ENCODE peak calls at places on chromosomes 7 and 10, in four cellular contexts. X, O, L and T are unnamed samples.

GRCh38 chr10:100186813-100187212 is 984 bp upstream of the ERLIN1 start:
- DNase-seq in X (peak), O (no peak), L (no peak), T (peak)

GRCh38 chr7:29483219-29484104 is 80.2 kb upstream of the PRR15 start:
- DNase-seq in X (no peak), O (no peak), L (no peak), T (no peak)

GRCh38 chr10:94264085-94264484 is 98.7 kb downstream of the NOC3L start:
- DNase-seq in X (no peak), O (no peak), L (no peak), T (no peak)

GRCh38 chr10:125159932-125160855 is at the start of gene CTBP2:
- DNase-seq in X (peak), O (no peak), L (no peak), T (peak)

GRCh38 chr7:29754874-29755490 is 51.3 kb upstream of the WIPF3 start:
- DNase-seq in X (no peak), O (no peak), L (no peak), T (no peak)

GRCh38 chr7:133268355-133268754 is 15.5 kb downstream of the EXOC4 start:
- DNase-seq in X (no peak), O (no peak), L (no peak), T (no peak)

GRCh38 chr7:42065942-42066341 is 171.1 kb downstream of the GLI3 start:
- DNase-seq in X (no peak), O (no peak), L (no peak), T (no peak)

GRCh38 chr7:38429057-38429456 is 155.6 kb upstream of the TARP start:
- DNase-seq in X (no peak), O (no peak), L (no peak), T (no peak)

GRCh38 chr10:69738858-69739435 is 62.8 kb upstream of the COL13A1 start:
- DNase-seq in X (no peak), O (no peak), L (no peak), T (no peak)

GRCh38 chr7:42236266-42237161 is 495 bp downstream of the GLI3 start:
- DNase-seq in X (no peak), O (no peak), L (no peak), T (peak)

GRCh38 chr7:137978464-137979237 is 23.2 kb downstream of the CREB3L2 start:
- DNase-seq in X (peak), O (no peak), L (no peak), T (peak)

GRCh38 chr10:13803566-13804554 is 217.1 kb downstream of the PRPF18 start:
- DNase-seq in X (no peak), O (no peak), L (no peak), T (no peak)

GRCh38 chr10:97277551-97277950 is 14.9 kb downstream of the ARHGAP19 start:
- DNase-seq in X (no peak), O (no peak), L (no peak), T (no peak)

GRCh38 chr7:52260046-52260665 is 775.3 kb upstream of the POM121L12 start:
- DNase-seq in X (no peak), O (peak), L (no peak), T (no peak)

GRCh38 chr10:78416031-78416800 is 382.6 kb downstream of the RPS24 start:
- DNase-seq in X (no peak), O (no peak), L (no peak), T (no peak)

DNA sequence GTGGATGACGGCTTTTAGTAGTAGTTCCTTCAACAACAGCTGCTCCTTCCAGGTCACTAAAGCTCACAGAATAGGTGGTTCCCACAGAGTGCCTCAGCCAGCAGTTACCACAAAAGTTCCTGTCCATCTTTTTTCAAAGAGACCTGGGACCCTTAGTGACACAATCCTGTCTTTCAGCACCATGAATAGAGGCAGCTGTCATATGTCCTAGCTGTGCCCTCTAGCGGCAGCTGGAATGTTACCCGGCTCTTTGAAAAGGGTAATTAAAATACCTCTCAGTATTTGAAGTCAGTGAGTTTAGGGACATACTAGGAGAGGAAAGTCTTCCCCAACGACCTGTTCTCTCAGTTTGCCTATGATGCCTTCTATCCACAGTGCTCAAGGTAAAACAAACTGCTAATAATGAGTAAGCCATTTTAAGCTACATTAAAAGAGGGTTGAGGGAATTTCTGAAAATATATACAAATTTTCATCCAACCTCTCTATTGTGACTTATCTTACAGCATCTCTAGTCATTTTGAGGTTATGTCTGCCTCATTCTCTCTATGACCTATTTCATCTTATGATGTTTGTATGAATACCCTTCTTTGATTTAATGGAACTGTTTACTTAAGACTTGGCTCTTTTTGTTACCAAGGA is 290.8 kb downstream of the NXPH1 start:
- DNase-seq in X (peak), O (peak), L (no peak), T (peak)
- TF ChIP-seq MAX in X (no peak), O (no peak), L (no peak), T (no peak)

DNA sequence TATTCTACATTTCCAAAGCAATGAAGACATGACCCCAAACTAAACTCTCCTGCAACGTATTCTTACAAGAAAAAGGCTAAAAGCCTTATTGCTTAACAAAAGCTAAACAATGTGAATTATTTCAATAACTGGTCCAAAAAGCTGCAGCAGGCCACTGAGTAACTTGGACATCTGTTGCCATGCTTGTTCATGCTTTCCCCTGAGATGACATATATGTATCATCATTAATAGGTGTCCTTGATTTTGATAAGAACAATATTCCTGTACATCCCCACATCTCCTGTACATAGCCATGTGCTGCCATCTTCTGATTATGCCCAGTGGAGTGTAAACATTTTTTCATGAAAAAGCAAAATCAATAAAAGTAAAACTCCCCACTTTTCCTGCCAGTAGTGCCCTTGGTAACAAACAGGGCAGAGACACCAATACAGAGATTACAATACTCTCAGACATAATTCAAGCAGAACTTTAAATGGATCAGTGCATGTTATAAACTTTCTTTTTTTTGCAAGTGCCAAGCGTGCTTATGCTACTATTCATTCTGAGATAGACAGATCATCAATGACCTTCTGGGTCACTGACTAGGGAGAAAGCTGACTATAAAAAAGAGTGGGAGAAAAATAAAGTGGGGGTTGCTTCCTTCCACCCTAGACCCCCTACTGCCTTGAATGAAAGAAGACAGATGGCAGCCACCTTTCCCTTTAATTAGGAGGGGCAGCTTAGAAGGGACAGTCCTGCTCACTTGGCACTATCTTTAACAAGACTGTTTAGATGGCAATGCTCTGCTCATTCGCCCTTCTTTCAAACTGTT is 205.5 kb upstream of the KLF14 start:
- DNase-seq in X (no peak), O (no peak), L (no peak), T (no peak)
- TF ChIP-seq CTCF in X (no peak), O (no peak), L (no peak), T (peak)

GRCh38 chr10:18460061-18460460 is 191.3 kb downstream of the NSUN6 start:
- DNase-seq in X (no peak), O (no peak), L (no peak), T (no peak)
- TF ChIP-seq CHD2 in X (no peak), O (no peak), L (no peak), T (no peak)

DNA sequence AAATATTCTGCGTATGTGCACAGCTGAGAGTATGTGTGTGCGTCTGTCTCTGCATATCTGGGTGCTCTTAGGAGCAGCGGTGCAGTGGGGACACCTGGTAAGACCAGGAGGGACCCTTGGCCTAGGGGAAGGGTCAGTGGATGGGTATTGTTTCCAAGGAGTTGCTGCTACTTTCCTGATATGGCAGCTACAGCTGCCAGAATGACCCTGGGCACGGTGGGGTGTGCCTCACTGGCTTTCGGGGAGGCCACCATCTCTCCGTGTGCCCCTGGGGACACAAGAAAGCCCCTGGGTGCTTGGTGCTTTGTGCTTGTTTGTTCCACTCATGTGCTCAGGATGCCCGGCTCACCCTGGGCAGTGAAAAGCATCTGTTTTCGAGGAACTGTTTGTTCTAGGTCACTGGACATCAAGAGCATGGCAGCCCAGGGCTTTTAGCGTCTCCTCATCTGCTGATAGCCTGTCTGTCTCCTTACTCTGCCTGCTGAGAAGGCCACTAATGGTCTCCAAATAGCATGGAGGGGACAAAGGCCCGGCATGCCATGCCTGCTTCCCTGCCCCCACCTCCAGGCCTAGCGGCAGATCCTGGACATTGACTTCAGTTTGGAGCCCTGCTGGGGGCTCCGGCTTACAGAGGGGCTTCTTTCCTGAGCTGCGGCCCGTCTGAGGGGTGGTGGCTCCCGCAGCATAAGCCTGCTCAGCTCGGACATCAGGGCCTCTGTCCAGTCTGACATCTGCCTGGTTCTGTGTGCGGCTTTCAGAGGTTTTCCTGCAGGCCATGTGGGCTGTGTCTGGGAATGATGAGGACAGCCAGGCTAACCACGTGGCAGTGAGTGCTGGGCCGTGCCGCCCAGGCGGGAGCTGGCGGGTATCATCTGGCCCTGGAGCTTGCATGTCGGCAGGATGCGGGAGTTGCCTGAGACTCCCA is 8.9 kb downstream of the PFKFB3 start:
- DNase-seq in X (no peak), O (no peak), L (no peak), T (no peak)
- TF ChIP-seq MAX in X (no peak), O (peak), L (no peak), T (peak)

DNA sequence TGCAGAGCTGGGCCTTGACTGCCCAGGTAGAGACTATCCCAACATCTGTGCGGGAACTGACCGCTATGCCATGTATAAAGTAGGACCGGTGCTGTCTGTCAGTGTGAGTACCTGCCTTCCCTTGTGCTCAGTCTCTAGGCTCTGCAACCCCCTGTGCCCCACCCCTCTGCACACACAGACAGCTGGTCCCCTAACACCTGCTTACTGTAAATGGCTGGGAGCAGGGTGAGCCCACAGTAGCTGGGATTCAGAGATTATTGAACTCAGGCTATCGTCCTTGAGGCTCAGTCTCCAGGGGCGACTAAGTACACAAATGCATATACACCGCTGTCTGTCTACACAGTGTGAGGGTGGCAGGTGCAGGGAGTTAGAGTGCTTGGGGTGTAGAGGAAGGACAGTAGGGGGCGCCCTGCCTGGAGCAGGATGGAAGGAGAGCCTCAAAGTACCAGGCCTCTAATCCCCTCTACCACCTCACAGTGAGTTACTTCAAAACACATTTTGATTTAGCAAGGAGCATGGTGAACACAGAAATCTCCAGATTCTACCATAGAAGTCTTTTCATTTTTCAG is 12.9 kb downstream of the UPP1 start:
- DNase-seq in X (no peak), O (no peak), L (no peak), T (no peak)
- TF ChIP-seq CTCF in X (peak), O (peak), L (no peak), T (peak)

GRCh38 chr7:91286432-91286831 is 22.2 kb downstream of the FZD1 start:
- DNase-seq in X (no peak), O (no peak), L (no peak), T (no peak)

GRCh38 chr7:91289633-91290260 is 25.5 kb downstream of the FZD1 start:
- DNase-seq in X (no peak), O (no peak), L (no peak), T (no peak)

GRCh38 chr7:91285966-91286365 is 21.7 kb downstream of the FZD1 start:
- DNase-seq in X (no peak), O (no peak), L (no peak), T (no peak)

GRCh38 chr7:91287685-91288084 is 23.5 kb downstream of the FZD1 start:
- DNase-seq in X (no peak), O (no peak), L (no peak), T (no peak)

DNA sequence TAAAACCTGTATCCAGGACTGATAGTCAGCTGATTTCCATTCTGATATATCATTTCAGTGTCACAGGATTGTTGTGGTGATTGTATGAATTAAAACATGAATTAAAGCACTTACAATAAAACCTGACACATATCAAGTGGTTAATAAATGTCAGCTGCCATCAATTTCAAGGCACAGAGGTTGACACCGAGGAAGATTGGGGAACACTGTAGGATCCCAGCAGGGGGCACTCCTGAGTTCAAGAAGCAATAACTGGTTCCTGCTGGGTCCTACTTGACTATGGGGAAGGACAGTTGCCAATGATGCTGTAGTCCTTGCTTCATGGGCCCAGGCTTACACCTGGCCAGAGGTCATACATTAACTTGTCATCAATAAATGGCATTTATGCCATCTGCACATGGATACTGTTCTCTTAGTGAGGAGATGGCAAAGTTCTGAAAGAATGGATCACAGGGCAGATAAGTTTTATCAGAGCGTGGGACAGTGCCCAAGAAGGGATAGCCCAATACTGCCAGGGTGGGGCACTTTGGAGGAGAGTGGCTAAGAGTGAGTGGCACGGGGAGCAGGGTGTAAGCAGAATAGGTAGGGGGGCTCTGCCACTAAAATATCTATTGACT is 24.1 kb downstream of the FZD1 start:
- DNase-seq in X (peak), O (no peak), L (no peak), T (peak)
- TF ChIP-seq CHD2 in X (no peak), O (no peak), L (no peak), T (no peak)

GRCh38 chr7:150897502-150898474 is 45.5 kb downstream of the AOC1 start:
- DNase-seq in X (no peak), O (no peak), L (no peak), T (no peak)
- TF ChIP-seq MAX in X (no peak), O (no peak), L (no peak), T (no peak)

DNA sequence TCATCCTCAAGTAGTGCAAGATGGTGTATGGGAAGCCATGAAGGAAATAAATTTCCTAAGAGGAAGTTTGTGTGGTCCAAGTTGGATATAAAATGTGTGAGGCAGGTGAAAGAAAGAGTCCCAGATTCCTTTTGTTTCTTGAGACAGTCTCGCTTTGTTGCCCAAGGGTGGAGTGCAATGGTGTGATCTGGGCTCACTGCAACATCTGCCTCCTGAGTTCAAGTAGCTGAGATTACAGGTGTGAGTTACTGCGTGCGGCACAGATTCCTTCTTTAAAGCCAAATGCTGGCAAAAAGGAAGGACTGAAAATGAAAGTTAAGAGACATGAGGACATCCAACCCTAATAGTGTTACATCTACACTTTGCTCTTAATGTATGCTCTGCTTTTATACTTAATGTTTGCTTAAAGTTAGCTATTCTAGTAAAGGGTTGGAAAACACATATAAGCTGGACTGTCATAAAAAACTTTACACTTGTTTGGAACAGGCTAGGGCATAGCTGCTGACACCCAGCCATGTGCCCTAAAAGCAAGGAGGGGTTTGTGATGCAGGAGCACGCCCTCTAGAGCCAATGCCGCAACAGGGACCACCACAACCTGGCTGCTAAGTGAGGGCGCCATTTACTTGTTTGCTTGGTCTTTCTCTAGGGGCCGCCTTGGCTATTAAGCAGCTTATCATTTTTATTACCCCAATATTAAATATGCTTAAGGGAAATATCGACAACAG is 34.5 kb downstream of the CLEC2L start:
- DNase-seq in X (no peak), O (no peak), L (no peak), T (no peak)
- TF ChIP-seq CTCF in X (peak), O (peak), L (no peak), T (no peak)